ENCODE peak calls at places on chromosomes 1 and 21, in five cellular contexts. S is breast epithelium, W is left lung, D is aorta, R is colonic mucosa. L is an unnamed sample. For H3K36me3, the result is how much of the 10 kb centered on the place peaks cover.

GRCh38 chr1:38728176-38728908 is 131.2 kb downstream of the RRAGC start:
- DNase-seq in S (no peak), W (peak), D (peak), R (peak), L (peak)

GRCh38 chr1:183370399-183371058 is 47.7 kb downstream of the NMNAT2 start:
- DNase-seq in S (no peak), W (peak), D (no peak), R (peak), L (no peak)

GRCh38 chr1:41504126-41505035 is 19.9 kb upstream of the EDN2 start:
- DNase-seq in S (no peak), W (peak), D (no peak), R (no peak), L (no peak)

GRCh38 chr21:44967082-44968047 is 27.5 kb downstream of the SLX9 start:
- DNase-seq in S (no peak), W (no peak), D (no peak), R (no peak), L (no peak)

GRCh38 chr1:3846521-3846920 is 10.5 kb downstream of the CEP104 start:
- DNase-seq in S (no peak), W (no peak), D (peak), R (no peak), L (no peak)

GRCh38 chr1:31417148-31417547 is 4.1 kb downstream of the SERINC2 start:
- DNase-seq in S (no peak), W (no peak), D (no peak), R (no peak), L (no peak)

GRCh38 chr1:31791131-31791858 is 24.5 kb downstream of the SPOCD1 start:
- DNase-seq in S (peak), W (peak), D (peak), R (no peak), L (no peak)

GRCh38 chr1:118254001-118254400 is 69.0 kb upstream of the SPAG17 start:
- DNase-seq in S (no peak), W (no peak), D (no peak), R (no peak), L (no peak)

GRCh38 chr1:168112673-168113305 is 23.9 kb downstream of the GPR161 start:
- DNase-seq in S (no peak), W (peak), D (peak), R (no peak), L (peak)

GRCh38 chr1:1171551-1172340 is 1.9 kb upstream of the TTLL10 start:
- DNase-seq in S (no peak), W (no peak), D (no peak), R (peak), L (no peak)

GRCh38 chr1:192905049-192905448 is 96.2 kb downstream of the RGS2 start:
- DNase-seq in S (no peak), W (no peak), D (no peak), R (no peak), L (no peak)

GRCh38 chr1:8889925-8890785 is 11.7 kb upstream of the ENO1 start:
- DNase-seq in S (peak), W (peak), D (peak), R (peak), L (peak)

GRCh38 chr1:247747616-247748015 is 325 bp downstream of the OR14A2 start:
- DNase-seq in S (no peak), W (no peak), D (no peak), R (no peak), L (peak)

GRCh38 chr1:167713330-167714081 is 8.3 kb upstream of the MPZL1 start:
- DNase-seq in S (no peak), W (no peak), D (no peak), R (peak), L (no peak)

GRCh38 chr1:198932351-198932991 is 293.6 kb downstream of the PTPRC start:
- DNase-seq in S (no peak), W (no peak), D (no peak), R (no peak), L (peak)

GRCh38 chr21:20272791-20273362 is 725.3 kb upstream of the NCAM2 start:
- DNase-seq in S (no peak), W (no peak), D (no peak), R (no peak), L (no peak)

GRCh38 chr21:43287974-43288755 is 119.4 kb downstream of the CRYAA start:
- DNase-seq in S (no peak), W (no peak), D (peak), R (no peak), L (no peak)

GRCh38 chr21:24428539-24429186 is 1178.6 kb downstream of the MRPL39 start:
- DNase-seq in S (no peak), W (no peak), D (no peak), R (no peak), L (no peak)

GRCh38 chr1:97796716-97797115 is 124.1 kb downstream of the DPYD start:
- DNase-seq in S (no peak), W (no peak), D (no peak), R (no peak), L (no peak)

GRCh38 chr1:75796376-75797272 is at the start of gene MSH4:
- DNase-seq in S (no peak), W (no peak), D (no peak), R (no peak), L (peak)

GRCh38 chr1:46689897-46690296 is 18.2 kb downstream of the TEX38 start:
- DNase-seq in S (no peak), W (no peak), D (no peak), R (no peak), L (no peak)

GRCh38 chr1:39268906-39269305 is 64.4 kb downstream of the MACF1 start:
- DNase-seq in S (no peak), W (no peak), D (no peak), R (no peak), L (no peak)

GRCh38 chr1:215905493-215906095 is 338.5 kb downstream of the KCTD3 start:
- DNase-seq in S (no peak), W (no peak), D (no peak), R (no peak), L (no peak)

GRCh38 chr1:24864409-24864808 is 65.7 kb downstream of the RUNX3 start:
- DNase-seq in S (no peak), W (no peak), D (no peak), R (peak), L (no peak)

GRCh38 chr1:91091812-91092211 is 70.0 kb upstream of the ZNF644 start:
- DNase-seq in S (no peak), W (no peak), D (no peak), R (no peak), L (peak)

GRCh38 chr1:187326554-187326953 is 497.8 kb downstream of the PLA2G4A start:
- DNase-seq in S (no peak), W (no peak), D (no peak), R (no peak), L (no peak)

GRCh38 chr21:33587792-33588484 is 546 bp downstream of the DONSON start:
- DNase-seq in S (no peak), W (peak), D (peak), R (peak), L (peak)

GRCh38 chr1:10721381-10722321 is 74.8 kb downstream of the CASZ1 start:
- DNase-seq in S (peak), W (no peak), D (no peak), R (no peak), L (no peak)

GRCh38 chr1:20867062-20867461 is 80.0 kb upstream of the HP1BP3 start:
- DNase-seq in S (no peak), W (no peak), D (no peak), R (no peak), L (peak)

GRCh38 chr1:180994262-180994661 is 28.4 kb downstream of the STX6 start:
- DNase-seq in S (no peak), W (no peak), D (no peak), R (no peak), L (no peak)

GRCh38 chr21:35996217-35996616 is 64.1 kb downstream of the SETD4 start:
- DNase-seq in S (no peak), W (no peak), D (no peak), R (no peak), L (no peak)

GRCh38 chr1:233735847-233736246 is 121.9 kb downstream of the KCNK1 start:
- DNase-seq in S (no peak), W (no peak), D (no peak), R (no peak), L (no peak)

GRCh38 chr1:207789386-207789785 is 37.5 kb downstream of the CD46 start:
- DNase-seq in S (no peak), W (no peak), D (no peak), R (no peak), L (no peak)

GRCh38 chr1:145979746-145980435 is 15.4 kb downstream of the POLR3GL start:
- DNase-seq in S (no peak), W (peak), D (peak), R (no peak), L (no peak)

GRCh38 chr1:145978477-145978859 is 14.0 kb downstream of the POLR3GL start:
- DNase-seq in S (no peak), W (no peak), D (no peak), R (no peak), L (no peak)

GRCh38 chr1:145977486-145978476 is 13.3 kb downstream of the POLR3GL start:
- DNase-seq in S (peak), W (peak), D (peak), R (peak), L (peak)

GRCh38 chr1:145977016-145977415 is 12.5 kb downstream of the POLR3GL start:
- DNase-seq in S (peak), W (no peak), D (no peak), R (no peak), L (no peak)

GRCh38 chr1:145978860-145979745 is 14.6 kb downstream of the POLR3GL start:
- DNase-seq in S (peak), W (peak), D (peak), R (peak), L (peak)
- H3K4me3 ChIP-seq in S (peak), W (no peak), D (no peak), R (peak), L (peak)

DNA sequence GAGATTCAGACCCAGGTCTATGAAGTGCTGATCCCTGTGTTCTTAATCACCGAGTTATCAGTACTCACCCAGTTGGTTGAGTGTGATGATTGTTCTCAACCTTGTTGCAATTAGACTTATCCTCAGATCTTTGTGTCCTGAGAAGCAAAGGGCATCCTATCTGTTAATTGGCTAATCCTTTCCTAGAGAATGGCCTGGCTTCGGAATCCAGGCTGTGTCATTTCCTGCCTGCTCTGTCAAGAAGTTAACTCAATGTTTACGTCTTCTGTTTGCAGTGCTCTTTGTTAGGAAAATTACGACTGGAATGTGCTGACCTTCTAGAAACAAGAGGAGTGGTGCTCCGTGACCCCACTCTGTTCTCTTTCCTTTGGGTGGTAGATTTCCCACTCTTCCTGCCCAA is 14.7 kb downstream of the GAS5 start:
- DNase-seq in S (no peak), W (no peak), D (no peak), R (no peak), L (peak)
- H3K36me3 ChIP-seq in S (under half), W (half or more), D (under half), R (under half), L (half or more)

GRCh38 chr1:155137550-155137949 is 1.9 kb downstream of the SLC50A1 start:
- DNase-seq in S (no peak), W (no peak), D (no peak), R (no peak), L (no peak)

GRCh38 chr1:155135416-155136197 is at the start of gene SLC50A1:
- DNase-seq in S (peak), W (peak), D (peak), R (peak), L (peak)

GRCh38 chr1:155137129-155137528 is 1.5 kb downstream of the SLC50A1 start:
- DNase-seq in S (no peak), W (no peak), D (no peak), R (no peak), L (no peak)

GRCh38 chr1:155134858-155135415 is 715 bp upstream of the SLC50A1 start:
- DNase-seq in S (peak), W (peak), D (peak), R (peak), L (peak)

DNA sequence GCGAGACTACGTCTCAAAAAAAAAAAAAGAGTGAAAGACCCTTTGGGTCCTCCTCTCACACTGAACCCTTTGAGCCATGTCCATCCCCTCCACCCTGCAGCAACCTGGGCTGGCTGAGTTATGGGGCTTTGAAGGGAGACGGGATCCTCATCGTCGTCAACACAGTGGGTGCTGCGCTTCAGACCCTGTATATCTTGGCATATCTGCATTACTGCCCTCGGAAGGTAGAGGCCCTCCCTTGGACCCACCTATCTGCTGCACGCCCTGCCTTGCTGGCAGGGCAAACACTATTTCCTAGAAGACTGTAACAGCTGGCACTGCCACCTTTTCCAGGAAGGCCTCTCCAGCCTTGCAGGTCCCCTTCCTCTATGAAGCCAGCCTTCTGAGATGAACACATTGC is 1.1 kb downstream of the SLC50A1 start:
- DNase-seq in S (no peak), W (no peak), D (no peak), R (peak), L (no peak)
- H3K4me3 ChIP-seq in S (peak), W (peak), D (no peak), R (peak), L (peak)

DNA sequence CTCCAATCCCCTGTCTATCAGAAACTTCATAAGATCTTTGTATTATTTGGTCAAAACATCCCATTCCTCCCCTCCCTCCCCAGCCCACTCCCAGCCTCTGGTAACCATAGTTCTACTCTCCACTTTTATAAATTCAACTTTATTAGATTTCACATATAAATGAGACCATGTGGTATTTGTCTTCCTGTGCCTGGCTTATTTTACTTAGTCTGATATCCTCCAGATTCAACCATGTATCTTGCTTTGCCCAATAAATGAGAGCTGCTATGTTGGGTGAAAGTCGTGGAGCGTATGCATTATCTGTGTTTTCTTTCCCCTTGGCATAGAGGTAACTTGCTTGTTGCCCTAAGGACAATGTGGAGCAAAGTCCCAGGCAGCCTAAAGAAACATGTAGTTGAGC is 28.5 kb upstream of the CHRM3 start:
- DNase-seq in S (no peak), W (no peak), D (no peak), R (no peak), L (no peak)
- H3K36me3 ChIP-seq in S (under half), W (under half), D (under half), R (under half), L (under half)